ENCODE peak calls at places on chromosome 21, in seven cellular contexts. K, M, O, B, Y, I and G are unnamed samples.

GRCh38 chr21:36576441-36576840 is 96.5 kb upstream of the CLDN14 start:
- DNase-seq in K (no peak), M (no peak), O (no peak), B (no peak), Y (no peak), I (no peak), G (no peak)

GRCh38 chr21:44975720-44976555 is 36.1 kb downstream of the SLX9 start:
- DNase-seq in K (no peak), M (peak), O (no peak), B (no peak), Y (no peak), I (no peak), G (no peak)

GRCh38 chr21:46145159-46145839 is 10.1 kb downstream of the FTCD start:
- DNase-seq in K (peak), M (peak), O (no peak), B (no peak), Y (no peak), I (no peak), G (no peak)

GRCh38 chr21:22791986-22792560 is 1793.9 kb downstream of the NCAM2 start:
- DNase-seq in K (no peak), M (no peak), O (no peak), B (peak), Y (no peak), I (no peak), G (peak)

GRCh38 chr21:33936221-33937038 is 20.8 kb upstream of the ATP5PO start:
- DNase-seq in K (no peak), M (no peak), O (no peak), B (no peak), Y (peak), I (no peak), G (no peak)

GRCh38 chr21:46098303-46099141 is 610 bp downstream of the COL6A2 start:
- DNase-seq in K (peak), M (peak), O (peak), B (no peak), Y (peak), I (no peak), G (no peak)

GRCh38 chr21:43866233-43866632 is 1.2 kb downstream of the AGPAT3 start:
- DNase-seq in K (no peak), M (peak), O (no peak), B (peak), Y (peak), I (no peak), G (peak)

GRCh38 chr21:39336457-39337008 is 12.4 kb downstream of the HMGN1 start:
- DNase-seq in K (no peak), M (no peak), O (no peak), B (no peak), Y (no peak), I (no peak), G (no peak)

GRCh38 chr21:35050348-35051286 is 1.5 kb upstream of the RUNX1 start:
- DNase-seq in K (no peak), M (no peak), O (no peak), B (no peak), Y (no peak), I (no peak), G (peak)

GRCh38 chr21:38741976-38742309 is 63.8 kb upstream of the ETS2 start:
- DNase-seq in K (no peak), M (no peak), O (no peak), B (no peak), Y (no peak), I (no peak), G (no peak)

GRCh38 chr21:43731891-43732711 is 13.2 kb downstream of the PDXK start:
- DNase-seq in K (no peak), M (peak), O (no peak), B (no peak), Y (no peak), I (no peak), G (no peak)

GRCh38 chr21:29166853-29167252 is 36.4 kb downstream of the MAP3K7CL start:
- DNase-seq in K (no peak), M (no peak), O (no peak), B (no peak), Y (no peak), I (no peak), G (no peak)

GRCh38 chr21:36783612-36784383 is 84.9 kb downstream of the SIM2 start:
- DNase-seq in K (no peak), M (no peak), O (no peak), B (no peak), Y (no peak), I (no peak), G (no peak)

GRCh38 chr21:22536511-22536910 is 1538.3 kb downstream of the NCAM2 start:
- DNase-seq in K (no peak), M (no peak), O (no peak), B (no peak), Y (no peak), I (no peak), G (no peak)

GRCh38 chr21:45433301-45433700 is 28.3 kb downstream of the COL18A1 start:
- DNase-seq in K (no peak), M (peak), O (no peak), B (no peak), Y (no peak), I (no peak), G (no peak)

GRCh38 chr21:17818158-17819113 is 720 bp downstream of the C21orf91 start:
- DNase-seq in K (peak), M (peak), O (no peak), B (peak), Y (peak), I (peak), G (peak)

GRCh38 chr21:24693779-24694178 is 913.5 kb downstream of the MRPL39 start:
- DNase-seq in K (no peak), M (no peak), O (no peak), B (no peak), Y (no peak), I (no peak), G (no peak)

GRCh38 chr21:40793057-40793456 is 53.9 kb downstream of the DSCAM start:
- DNase-seq in K (no peak), M (no peak), O (no peak), B (no peak), Y (no peak), I (no peak), G (no peak)